ENCODE peak calls at places on chromosomes 7 and 10, in seven cellular contexts. One of them, this sample, is unnamed.

GRCh38 chr10:85508159-85508558 is 858.4 kb downstream of the GRID1 start:
- DNase-seq in A549: no peak
- DNase-seq in esophagus muscularis mucosa: no peak
- DNase-seq in sigmoid colon: no peak
- DNase-seq in heart left ventricle: no peak
- DNase-seq in transverse colon: no peak
- DNase-seq in Peyer's patch: no peak
- DNase-seq in this sample: no peak

GRCh38 chr10:69800109-69800508 is 1.6 kb upstream of the COL13A1 start:
- DNase-seq in transverse colon: peak
- DNase-seq in sigmoid colon: no peak
- DNase-seq in Peyer's patch: no peak
- DNase-seq in esophagus muscularis mucosa: no peak
- DNase-seq in A549: peak
- DNase-seq in heart left ventricle: no peak
- DNase-seq in this sample: no peak

GRCh38 chr7:155002411-155003214 is at the start of gene PAXIP1:
- DNase-seq in esophagus muscularis mucosa: no peak
- DNase-seq in Peyer's patch: peak
- DNase-seq in sigmoid colon: peak
- DNase-seq in transverse colon: peak
- DNase-seq in heart left ventricle: peak
- DNase-seq in A549: peak
- DNase-seq in this sample: peak

GRCh38 chr7:139058963-139059362 is 23.1 kb upstream of the ZC3HAV1L start:
- DNase-seq in esophagus muscularis mucosa: no peak
- DNase-seq in sigmoid colon: no peak
- DNase-seq in Peyer's patch: no peak
- DNase-seq in transverse colon: no peak
- DNase-seq in A549: no peak
- DNase-seq in heart left ventricle: no peak
- DNase-seq in this sample: no peak

GRCh38 chr10:72906446-72906845 is 12.9 kb downstream of the OIT3 start:
- DNase-seq in A549: no peak
- DNase-seq in Peyer's patch: no peak
- DNase-seq in sigmoid colon: no peak
- DNase-seq in heart left ventricle: no peak
- DNase-seq in esophagus muscularis mucosa: no peak
- DNase-seq in transverse colon: no peak
- DNase-seq in this sample: no peak

GRCh38 chr10:112631501-112632410 is 184.7 kb downstream of the VTI1A start:
- DNase-seq in heart left ventricle: no peak
- DNase-seq in transverse colon: no peak
- DNase-seq in esophagus muscularis mucosa: no peak
- DNase-seq in sigmoid colon: no peak
- DNase-seq in A549: no peak
- DNase-seq in Peyer's patch: no peak
- DNase-seq in this sample: no peak

GRCh38 chr10:7572435-7572834 is 94.3 kb downstream of the ITIH5 start:
- DNase-seq in heart left ventricle: no peak
- DNase-seq in esophagus muscularis mucosa: no peak
- DNase-seq in sigmoid colon: peak
- DNase-seq in transverse colon: no peak
- DNase-seq in A549: no peak
- DNase-seq in Peyer's patch: no peak
- DNase-seq in this sample: no peak

GRCh38 chr10:126844406-126844805 is 60.8 kb upstream of the DOCK1 start:
- DNase-seq in sigmoid colon: no peak
- DNase-seq in transverse colon: no peak
- DNase-seq in heart left ventricle: no peak
- DNase-seq in esophagus muscularis mucosa: peak
- DNase-seq in A549: peak
- DNase-seq in Peyer's patch: no peak
- DNase-seq in this sample: no peak

GRCh38 chr7:1725199-1725701 is 55.2 kb downstream of the ELFN1 start:
- DNase-seq in sigmoid colon: no peak
- DNase-seq in A549: no peak
- DNase-seq in heart left ventricle: peak
- DNase-seq in esophagus muscularis mucosa: no peak
- DNase-seq in Peyer's patch: no peak
- DNase-seq in transverse colon: peak
- DNase-seq in this sample: peak

GRCh38 chr7:36563706-36564325 is 160.5 kb downstream of the AOAH start:
- DNase-seq in heart left ventricle: no peak
- DNase-seq in transverse colon: no peak
- DNase-seq in sigmoid colon: no peak
- DNase-seq in esophagus muscularis mucosa: no peak
- DNase-seq in Peyer's patch: no peak
- DNase-seq in A549: no peak
- DNase-seq in this sample: no peak

GRCh38 chr10:43249151-43249961 is 17.5 kb downstream of the RASGEF1A start:
- DNase-seq in transverse colon: no peak
- DNase-seq in Peyer's patch: peak
- DNase-seq in heart left ventricle: peak
- DNase-seq in A549: no peak
- DNase-seq in sigmoid colon: peak
- DNase-seq in esophagus muscularis mucosa: peak
- DNase-seq in this sample: peak

GRCh38 chr10:70331486-70332268 is 47.9 kb upstream of the NPFFR1 start:
- DNase-seq in transverse colon: peak
- DNase-seq in sigmoid colon: peak
- DNase-seq in A549: peak
- DNase-seq in Peyer's patch: no peak
- DNase-seq in heart left ventricle: peak
- DNase-seq in esophagus muscularis mucosa: no peak
- DNase-seq in this sample: no peak

GRCh38 chr7:113698556-113699220 is 220.1 kb downstream of the PPP1R3A start:
- DNase-seq in A549: peak
- DNase-seq in Peyer's patch: no peak
- DNase-seq in esophagus muscularis mucosa: no peak
- DNase-seq in sigmoid colon: no peak
- DNase-seq in transverse colon: no peak
- DNase-seq in heart left ventricle: no peak
- DNase-seq in this sample: no peak

GRCh38 chr7:45921699-45922519 is 837 bp upstream of the IGFBP3 start:
- DNase-seq in heart left ventricle: peak
- DNase-seq in A549: peak
- DNase-seq in esophagus muscularis mucosa: peak
- DNase-seq in sigmoid colon: no peak
- DNase-seq in Peyer's patch: no peak
- DNase-seq in transverse colon: peak
- DNase-seq in this sample: peak

GRCh38 chr7:106959753-106960152 is 84.8 kb upstream of the PRKAR2B start:
- DNase-seq in sigmoid colon: no peak
- DNase-seq in Peyer's patch: no peak
- DNase-seq in A549: no peak
- DNase-seq in esophagus muscularis mucosa: no peak
- DNase-seq in heart left ventricle: no peak
- DNase-seq in transverse colon: no peak
- DNase-seq in this sample: no peak

GRCh38 chr7:117019786-117020604 is 66.7 kb downstream of the ST7 start:
- DNase-seq in sigmoid colon: peak
- DNase-seq in Peyer's patch: no peak
- DNase-seq in A549: peak
- DNase-seq in esophagus muscularis mucosa: no peak
- DNase-seq in transverse colon: peak
- DNase-seq in heart left ventricle: peak
- DNase-seq in this sample: no peak

GRCh38 chr7:184768-185264 is 7.6 kb upstream of the FAM20C start:
- DNase-seq in esophagus muscularis mucosa: no peak
- DNase-seq in heart left ventricle: no peak
- DNase-seq in transverse colon: no peak
- DNase-seq in A549: no peak
- DNase-seq in sigmoid colon: no peak
- DNase-seq in Peyer's patch: no peak
- DNase-seq in this sample: no peak

GRCh38 chr7:98252655-98253054 is 623 bp upstream of the TECPR1 start:
- DNase-seq in sigmoid colon: no peak
- DNase-seq in esophagus muscularis mucosa: no peak
- DNase-seq in transverse colon: no peak
- DNase-seq in Peyer's patch: no peak
- DNase-seq in A549: no peak
- DNase-seq in heart left ventricle: no peak
- DNase-seq in this sample: no peak

GRCh38 chr10:75352650-75353049 is 48.9 kb downstream of the ZNF503 start:
- DNase-seq in esophagus muscularis mucosa: no peak
- DNase-seq in Peyer's patch: no peak
- DNase-seq in sigmoid colon: no peak
- DNase-seq in transverse colon: no peak
- DNase-seq in heart left ventricle: no peak
- DNase-seq in A549: no peak
- DNase-seq in this sample: no peak

GRCh38 chr7:124251616-124252015 is 218.7 kb upstream of the TMEM229A start:
- DNase-seq in sigmoid colon: no peak
- DNase-seq in A549: no peak
- DNase-seq in Peyer's patch: no peak
- DNase-seq in transverse colon: no peak
- DNase-seq in heart left ventricle: no peak
- DNase-seq in esophagus muscularis mucosa: no peak
- DNase-seq in this sample: no peak

GRCh38 chr7:6395898-6396582 is 51.7 kb downstream of the DAGLB start:
- DNase-seq in Peyer's patch: no peak
- DNase-seq in A549: no peak
- DNase-seq in esophagus muscularis mucosa: no peak
- DNase-seq in sigmoid colon: no peak
- DNase-seq in transverse colon: peak
- DNase-seq in heart left ventricle: peak
- DNase-seq in this sample: no peak
- H3K27ac ChIP-seq in Peyer's patch: no peak
- H3K27ac ChIP-seq in A549: peak
- H3K27ac ChIP-seq in esophagus muscularis mucosa: peak
- H3K27ac ChIP-seq in sigmoid colon: no peak
- H3K27ac ChIP-seq in transverse colon: peak
- H3K27ac ChIP-seq in heart left ventricle: peak
- H3K27ac ChIP-seq in this sample: no peak

GRCh38 chr7:6729492-6730342 is 23.0 kb upstream of the ZNF12 start:
- DNase-seq in Peyer's patch: peak
- DNase-seq in heart left ventricle: peak
- DNase-seq in transverse colon: peak
- DNase-seq in esophagus muscularis mucosa: peak
- DNase-seq in sigmoid colon: peak
- DNase-seq in A549: peak
- DNase-seq in this sample: peak
- TF ChIP-seq POLR2A in Peyer's patch: peak
- TF ChIP-seq POLR2A in heart left ventricle: peak
- TF ChIP-seq POLR2A in transverse colon: peak
- TF ChIP-seq POLR2A in esophagus muscularis mucosa: no peak
- TF ChIP-seq POLR2A in sigmoid colon: no peak
- TF ChIP-seq POLR2A in A549: peak
- TF ChIP-seq POLR2A in this sample: peak

GRCh38 chr10:29790223-29790622 is 155.5 kb upstream of the SVIL start:
- DNase-seq in Peyer's patch: no peak
- DNase-seq in A549: no peak
- DNase-seq in esophagus muscularis mucosa: no peak
- DNase-seq in heart left ventricle: no peak
- DNase-seq in transverse colon: no peak
- DNase-seq in sigmoid colon: no peak
- DNase-seq in this sample: no peak
- H3K27ac ChIP-seq in Peyer's patch: no peak
- H3K27ac ChIP-seq in A549: no peak
- H3K27ac ChIP-seq in esophagus muscularis mucosa: peak
- H3K27ac ChIP-seq in heart left ventricle: no peak
- H3K27ac ChIP-seq in transverse colon: peak
- H3K27ac ChIP-seq in sigmoid colon: peak
- H3K27ac ChIP-seq in this sample: no peak

GRCh38 chr10:50993817-50994251 is 80.5 kb upstream of the PRKG1 start:
- DNase-seq in transverse colon: no peak
- DNase-seq in sigmoid colon: peak
- DNase-seq in A549: no peak
- DNase-seq in Peyer's patch: no peak
- DNase-seq in esophagus muscularis mucosa: no peak
- DNase-seq in heart left ventricle: no peak
- DNase-seq in this sample: no peak
- TF ChIP-seq POLR2A in transverse colon: no peak
- TF ChIP-seq POLR2A in sigmoid colon: no peak
- TF ChIP-seq POLR2A in A549: no peak
- TF ChIP-seq POLR2A in Peyer's patch: no peak
- TF ChIP-seq POLR2A in esophagus muscularis mucosa: no peak
- TF ChIP-seq POLR2A in heart left ventricle: no peak
- TF ChIP-seq POLR2A in this sample: no peak